ENCODE peak calls at places on chromosomes 13 and 19, in seven cellular contexts. One of them, this sample, is unnamed.

GRCh38 chr13:39023316-39023715 is 14.6 kb downstream of the PROSER1 start:
- DNase-seq in IMR-90: peak
- DNase-seq in mesenchymal stem cell: peak
- DNase-seq in neuronal stem cell: no peak
- DNase-seq in mesendoderm: peak
- DNase-seq in H1: no peak
- DNase-seq in trophoblast cell: peak
- DNase-seq in this sample: no peak

GRCh38 chr13:114134111-114134943 is 1.9 kb upstream of the RASA3 start:
- DNase-seq in IMR-90: no peak
- DNase-seq in mesenchymal stem cell: no peak
- DNase-seq in neuronal stem cell: no peak
- DNase-seq in mesendoderm: no peak
- DNase-seq in H1: no peak
- DNase-seq in trophoblast cell: no peak
- DNase-seq in this sample: no peak

GRCh38 chr19:55527197-55528029 is 9.5 kb downstream of the SBK2 start:
- DNase-seq in IMR-90: no peak
- DNase-seq in mesenchymal stem cell: no peak
- DNase-seq in neuronal stem cell: no peak
- DNase-seq in mesendoderm: no peak
- DNase-seq in H1: no peak
- DNase-seq in trophoblast cell: no peak
- DNase-seq in this sample: no peak

GRCh38 chr13:113970810-113971470 is 2.9 kb downstream of the C13orf46 start:
- DNase-seq in IMR-90: peak
- DNase-seq in mesenchymal stem cell: no peak
- DNase-seq in neuronal stem cell: no peak
- DNase-seq in mesendoderm: peak
- DNase-seq in H1: no peak
- DNase-seq in trophoblast cell: no peak
- DNase-seq in this sample: no peak

GRCh38 chr19:40663712-40664692 is 26.4 kb downstream of the NUMBL start:
- DNase-seq in IMR-90: peak
- DNase-seq in mesenchymal stem cell: peak
- DNase-seq in neuronal stem cell: no peak
- DNase-seq in mesendoderm: peak
- DNase-seq in H1: no peak
- DNase-seq in trophoblast cell: no peak
- DNase-seq in this sample: no peak

GRCh38 chr19:10936661-10937084 is 8.1 kb downstream of the TIMM29 start:
- DNase-seq in IMR-90: peak
- DNase-seq in mesenchymal stem cell: peak
- DNase-seq in neuronal stem cell: peak
- DNase-seq in mesendoderm: peak
- DNase-seq in H1: no peak
- DNase-seq in trophoblast cell: peak
- DNase-seq in this sample: peak

GRCh38 chr13:63455938-63456337 is 2040.3 kb upstream of the PCDH20 start:
- DNase-seq in IMR-90: no peak
- DNase-seq in mesenchymal stem cell: no peak
- DNase-seq in neuronal stem cell: no peak
- DNase-seq in mesendoderm: peak
- DNase-seq in H1: no peak
- DNase-seq in trophoblast cell: no peak
- DNase-seq in this sample: no peak

GRCh38 chr13:89382986-89383385 is 1711.8 kb downstream of the SLITRK5 start:
- DNase-seq in IMR-90: no peak
- DNase-seq in mesenchymal stem cell: no peak
- DNase-seq in neuronal stem cell: no peak
- DNase-seq in mesendoderm: no peak
- DNase-seq in H1: no peak
- DNase-seq in trophoblast cell: no peak
- DNase-seq in this sample: no peak

GRCh38 chr13:25901460-25902376 is 150.1 kb downstream of the SHISA2 start:
- DNase-seq in IMR-90: peak
- DNase-seq in mesenchymal stem cell: peak
- DNase-seq in neuronal stem cell: no peak
- DNase-seq in mesendoderm: peak
- DNase-seq in H1: no peak
- DNase-seq in trophoblast cell: no peak
- DNase-seq in this sample: no peak

GRCh38 chr19:54871713-54872112 is 2.3 kb upstream of the FCAR start:
- DNase-seq in IMR-90: no peak
- DNase-seq in mesenchymal stem cell: no peak
- DNase-seq in neuronal stem cell: no peak
- DNase-seq in mesendoderm: no peak
- DNase-seq in H1: no peak
- DNase-seq in trophoblast cell: no peak
- DNase-seq in this sample: no peak

GRCh38 chr13:67078062-67078461 is 152.1 kb downstream of the PCDH9 start:
- DNase-seq in IMR-90: no peak
- DNase-seq in mesenchymal stem cell: no peak
- DNase-seq in neuronal stem cell: no peak
- DNase-seq in mesendoderm: no peak
- DNase-seq in H1: no peak
- DNase-seq in trophoblast cell: no peak
- DNase-seq in this sample: no peak

GRCh38 chr13:86856996-86857395 is 814.2 kb upstream of the SLITRK5 start:
- DNase-seq in IMR-90: peak
- DNase-seq in mesenchymal stem cell: peak
- DNase-seq in neuronal stem cell: no peak
- DNase-seq in mesendoderm: peak
- DNase-seq in H1: no peak
- DNase-seq in trophoblast cell: no peak
- DNase-seq in this sample: peak

GRCh38 chr13:39417131-39417530 is 185.9 kb downstream of the LHFPL6 start:
- DNase-seq in IMR-90: no peak
- DNase-seq in mesenchymal stem cell: peak
- DNase-seq in neuronal stem cell: no peak
- DNase-seq in mesendoderm: peak
- DNase-seq in H1: no peak
- DNase-seq in trophoblast cell: no peak
- DNase-seq in this sample: peak

GRCh38 chr19:43560687-43561086 is 14.6 kb downstream of the XRCC1 start:
- DNase-seq in IMR-90: peak
- DNase-seq in mesenchymal stem cell: peak
- DNase-seq in neuronal stem cell: no peak
- DNase-seq in mesendoderm: peak
- DNase-seq in H1: no peak
- DNase-seq in trophoblast cell: no peak
- DNase-seq in this sample: peak

GRCh38 chr19:39131255-39131755 is 5.7 kb downstream of the PAK4 start:
- DNase-seq in IMR-90: peak
- DNase-seq in mesenchymal stem cell: no peak
- DNase-seq in neuronal stem cell: no peak
- DNase-seq in mesendoderm: no peak
- DNase-seq in H1: no peak
- DNase-seq in trophoblast cell: no peak
- DNase-seq in this sample: no peak

GRCh38 chr13:50326271-50326670 is 311.0 kb downstream of the KCNRG start:
- DNase-seq in IMR-90: no peak
- DNase-seq in mesenchymal stem cell: no peak
- DNase-seq in neuronal stem cell: no peak
- DNase-seq in mesendoderm: no peak
- DNase-seq in H1: no peak
- DNase-seq in trophoblast cell: no peak
- DNase-seq in this sample: no peak

GRCh38 chr19:35211545-35212230 is 16.9 kb downstream of the FAM187B start:
- DNase-seq in IMR-90: no peak
- DNase-seq in mesenchymal stem cell: no peak
- DNase-seq in neuronal stem cell: no peak
- DNase-seq in mesendoderm: no peak
- DNase-seq in H1: no peak
- DNase-seq in trophoblast cell: no peak
- DNase-seq in this sample: no peak

GRCh38 chr19:15631817-15632216 is 8.9 kb upstream of the CYP4F3 start:
- DNase-seq in IMR-90: no peak
- DNase-seq in mesenchymal stem cell: no peak
- DNase-seq in neuronal stem cell: no peak
- DNase-seq in mesendoderm: peak
- DNase-seq in H1: no peak
- DNase-seq in trophoblast cell: no peak
- DNase-seq in this sample: peak

GRCh38 chr13:75485286-75486062 is 3.5 kb upstream of the TBC1D4 start:
- DNase-seq in IMR-90: peak
- DNase-seq in mesenchymal stem cell: peak
- DNase-seq in neuronal stem cell: no peak
- DNase-seq in mesendoderm: peak
- DNase-seq in H1: no peak
- DNase-seq in trophoblast cell: no peak
- DNase-seq in this sample: no peak

GRCh38 chr19:16930753-16931152 is 42.0 kb downstream of the F2RL3 start:
- DNase-seq in IMR-90: no peak
- DNase-seq in mesenchymal stem cell: no peak
- DNase-seq in neuronal stem cell: no peak
- DNase-seq in mesendoderm: no peak
- DNase-seq in H1: no peak
- DNase-seq in trophoblast cell: no peak
- DNase-seq in this sample: no peak

GRCh38 chr13:93345642-93346220 is 119.1 kb downstream of the GPC6 start:
- DNase-seq in IMR-90: no peak
- DNase-seq in mesenchymal stem cell: no peak
- DNase-seq in neuronal stem cell: no peak
- DNase-seq in mesendoderm: no peak
- DNase-seq in H1: no peak
- DNase-seq in trophoblast cell: no peak
- DNase-seq in this sample: no peak

GRCh38 chr19:38734426-38735256 is 9.6 kb downstream of the CAPN12 start:
- DNase-seq in IMR-90: no peak
- DNase-seq in mesenchymal stem cell: peak
- DNase-seq in neuronal stem cell: no peak
- DNase-seq in mesendoderm: peak
- DNase-seq in H1: no peak
- DNase-seq in trophoblast cell: peak
- DNase-seq in this sample: peak

GRCh38 chr19:36963262-36963661 is 47.1 kb downstream of the ZNF568 start:
- DNase-seq in IMR-90: no peak
- DNase-seq in mesenchymal stem cell: no peak
- DNase-seq in neuronal stem cell: no peak
- DNase-seq in mesendoderm: no peak
- DNase-seq in H1: no peak
- DNase-seq in trophoblast cell: no peak
- DNase-seq in this sample: no peak

GRCh38 chr19:2759965-2760364 is 20.1 kb upstream of the SLC39A3 start:
- DNase-seq in IMR-90: no peak
- DNase-seq in mesenchymal stem cell: no peak
- DNase-seq in neuronal stem cell: no peak
- DNase-seq in mesendoderm: no peak
- DNase-seq in H1: no peak
- DNase-seq in trophoblast cell: no peak
- DNase-seq in this sample: no peak
- H2AK5ac ChIP-seq in IMR-90: no peak
- H2AK5ac ChIP-seq in mesenchymal stem cell: no peak
- H2AK5ac ChIP-seq in neuronal stem cell: no peak
- H2AK5ac ChIP-seq in mesendoderm: no peak
- H2AK5ac ChIP-seq in H1: no peak
- H2AK5ac ChIP-seq in trophoblast cell: no peak
- H2AK5ac ChIP-seq in this sample: no peak

GRCh38 chr19:3369337-3370213 is 3.2 kb downstream of the NFIC start:
- DNase-seq in IMR-90: peak
- DNase-seq in mesenchymal stem cell: peak
- DNase-seq in neuronal stem cell: no peak
- DNase-seq in mesendoderm: peak
- DNase-seq in H1: no peak
- DNase-seq in trophoblast cell: no peak
- DNase-seq in this sample: peak
- H3K18ac ChIP-seq in IMR-90: peak
- H3K18ac ChIP-seq in mesenchymal stem cell: peak
- H3K18ac ChIP-seq in neuronal stem cell: no peak
- H3K18ac ChIP-seq in mesendoderm: no peak
- H3K18ac ChIP-seq in H1: no peak
- H3K18ac ChIP-seq in trophoblast cell: no peak
- H3K18ac ChIP-seq in this sample: no peak

DNA sequence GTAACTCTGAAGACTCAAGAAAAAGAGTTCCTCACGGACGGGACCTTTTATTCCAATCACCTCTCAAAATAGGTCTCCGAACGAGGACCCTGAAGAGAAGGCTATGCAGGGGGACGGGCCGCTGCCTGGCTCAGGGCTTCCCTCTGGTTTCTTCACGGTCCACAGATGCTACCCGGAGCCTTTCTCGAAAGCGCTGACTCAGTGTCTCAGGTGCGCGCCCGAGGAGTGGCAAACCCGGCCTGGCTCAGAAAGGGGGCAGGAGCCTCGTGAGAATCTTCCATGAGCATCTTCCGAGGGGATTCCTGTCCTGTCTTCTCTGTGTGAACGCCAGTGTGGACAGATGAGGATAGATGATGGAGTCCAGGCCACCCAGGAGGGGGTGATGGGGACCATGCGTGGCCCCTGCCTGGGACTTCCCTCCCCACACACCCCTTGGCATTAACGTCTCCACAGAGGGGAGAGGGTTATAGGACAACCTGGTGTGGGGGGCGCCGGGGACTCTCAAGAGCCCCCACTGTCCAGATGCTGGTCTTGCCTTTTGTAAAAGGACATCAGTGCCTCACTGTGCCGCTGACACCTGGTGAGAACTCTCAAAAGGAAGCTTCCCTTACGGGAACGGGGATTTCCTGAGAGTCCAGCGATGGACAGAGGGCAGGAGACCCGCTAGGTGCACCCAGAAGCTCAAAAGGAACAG is 16.5 kb downstream of the LSM4 start:
- DNase-seq in IMR-90: no peak
- DNase-seq in mesenchymal stem cell: no peak
- DNase-seq in neuronal stem cell: no peak
- DNase-seq in mesendoderm: no peak
- DNase-seq in H1: no peak
- DNase-seq in trophoblast cell: no peak
- DNase-seq in this sample: no peak
- H3K23ac ChIP-seq in IMR-90: no peak
- H3K23ac ChIP-seq in mesenchymal stem cell: no peak
- H3K23ac ChIP-seq in neuronal stem cell: peak
- H3K23ac ChIP-seq in mesendoderm: no peak
- H3K23ac ChIP-seq in H1: no peak
- H3K23ac ChIP-seq in trophoblast cell: no peak
- H3K23ac ChIP-seq in this sample: no peak

GRCh38 chr13:30983431-30983830 is 51.0 kb downstream of the TEX26 start:
- DNase-seq in IMR-90: no peak
- DNase-seq in mesenchymal stem cell: no peak
- DNase-seq in neuronal stem cell: no peak
- DNase-seq in mesendoderm: peak
- DNase-seq in H1: no peak
- DNase-seq in trophoblast cell: no peak
- DNase-seq in this sample: no peak
- H2AK5ac ChIP-seq in IMR-90: peak
- H2AK5ac ChIP-seq in mesenchymal stem cell: no peak
- H2AK5ac ChIP-seq in neuronal stem cell: no peak
- H2AK5ac ChIP-seq in mesendoderm: no peak
- H2AK5ac ChIP-seq in H1: no peak
- H2AK5ac ChIP-seq in trophoblast cell: no peak
- H2AK5ac ChIP-seq in this sample: no peak

GRCh38 chr19:31438401-31439269 is 89.4 kb upstream of the TSHZ3 start:
- DNase-seq in IMR-90: no peak
- DNase-seq in mesenchymal stem cell: no peak
- DNase-seq in neuronal stem cell: no peak
- DNase-seq in mesendoderm: no peak
- DNase-seq in H1: peak
- DNase-seq in trophoblast cell: peak
- DNase-seq in this sample: no peak
- H3K18ac ChIP-seq in IMR-90: no peak
- H3K18ac ChIP-seq in mesenchymal stem cell: no peak
- H3K18ac ChIP-seq in neuronal stem cell: no peak
- H3K18ac ChIP-seq in mesendoderm: no peak
- H3K18ac ChIP-seq in H1: peak
- H3K18ac ChIP-seq in trophoblast cell: no peak
- H3K18ac ChIP-seq in this sample: no peak

GRCh38 chr19:29016353-29016752 is 196.6 kb downstream of the UQCRFS1 start:
- DNase-seq in IMR-90: no peak
- DNase-seq in mesenchymal stem cell: no peak
- DNase-seq in neuronal stem cell: no peak
- DNase-seq in mesendoderm: no peak
- DNase-seq in H1: no peak
- DNase-seq in trophoblast cell: no peak
- DNase-seq in this sample: no peak
- H3K23ac ChIP-seq in IMR-90: no peak
- H3K23ac ChIP-seq in mesenchymal stem cell: no peak
- H3K23ac ChIP-seq in neuronal stem cell: no peak
- H3K23ac ChIP-seq in mesendoderm: no peak
- H3K23ac ChIP-seq in H1: no peak
- H3K23ac ChIP-seq in trophoblast cell: no peak
- H3K23ac ChIP-seq in this sample: no peak